ENCODE peak calls at places on chromosomes 2 and 18, in nine cellular contexts. J is dorsolateral prefrontal cortex, H is astrocyte, X is mammary epithelial cell, V is left ventricle myocardium inferior, F is mesendoderm, Z is uterus, K is Panc1, R is SJSA1. I is an unnamed sample. For H3K27me3, the result is how much of the 10 kb centered on the place peaks cover.

GRCh38 chr2:45986509-45986908 is 310.7 kb upstream of the EPAS1 start:
- DNase-seq in K (no peak), V (no peak), J (no peak), F (no peak), X (no peak), R (no peak), H (no peak), Z (no peak), I (no peak)

GRCh38 chr2:145748927-145749326 is 1229.0 kb upstream of the ZEB2 start:
- DNase-seq in V (no peak), Z (no peak), J (no peak), K (no peak), F (no peak), H (no peak), X (no peak), R (no peak), I (no peak)

GRCh38 chr2:241067501-241068135 is 34.5 kb downstream of the MTERF4 start:
- DNase-seq in H (no peak), F (no peak), J (peak), Z (no peak), K (no peak), R (no peak), X (no peak), V (no peak), I (no peak)

GRCh38 chr2:30410217-30410616 is 36.8 kb upstream of the LCLAT1 start:
- DNase-seq in X (peak), Z (no peak), K (no peak), J (no peak), R (peak), V (no peak), H (peak), F (peak), I (peak)

GRCh38 chr2:47437287-47437686 is 34.3 kb downstream of the MSH2 start:
- DNase-seq in J (no peak), R (no peak), Z (no peak), H (peak), F (peak), X (no peak), K (no peak), V (no peak), I (no peak)

GRCh38 chr18:6409933-6410332 is 4.8 kb downstream of the L3MBTL4 start:
- DNase-seq in K (no peak), F (no peak), H (no peak), X (no peak), V (no peak), Z (no peak), J (no peak), R (no peak), I (no peak)

GRCh38 chr2:120683701-120684100 is 52.0 kb upstream of the GLI2 start:
- DNase-seq in V (no peak), F (no peak), H (no peak), Z (no peak), X (no peak), J (no peak), R (no peak), K (no peak), I (no peak)

GRCh38 chr2:185919155-185919554 is 180.6 kb downstream of the FSIP2 start:
- DNase-seq in J (no peak), X (peak), R (no peak), K (no peak), Z (no peak), F (no peak), V (no peak), H (peak), I (no peak)

GRCh38 chr2:216031960-216032689 is 18.8 kb upstream of the MREG start:
- DNase-seq in J (no peak), K (no peak), X (peak), R (peak), Z (no peak), H (peak), F (no peak), V (no peak), I (no peak)

GRCh38 chr2:148300534-148300933 is 279.6 kb downstream of the MBD5 start:
- DNase-seq in K (no peak), H (peak), X (no peak), F (no peak), R (no peak), V (no peak), Z (no peak), J (no peak), I (no peak)

DNA sequence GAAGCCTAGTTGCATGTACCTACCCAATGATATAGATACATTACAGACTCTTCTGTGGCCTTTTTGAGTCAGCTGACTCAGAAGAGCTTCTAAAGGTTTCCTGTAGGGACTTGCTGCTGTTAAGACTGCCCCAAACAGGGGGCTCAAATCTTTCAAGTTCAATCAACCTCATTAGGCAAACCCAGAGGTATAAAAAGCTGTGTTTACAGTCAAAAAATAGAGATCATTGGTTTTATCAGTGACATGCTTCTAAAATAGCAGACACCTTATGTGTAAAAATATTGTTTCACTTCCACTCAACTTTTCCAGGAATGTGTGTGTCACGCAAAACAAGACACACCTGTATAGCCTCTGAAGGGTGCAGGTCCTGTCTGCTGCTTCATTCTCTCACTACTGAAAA is 624.3 kb upstream of the FANCL start:
- DNase-seq in Z (no peak), J (no peak), F (no peak), K (no peak), V (no peak), R (no peak), X (no peak), H (no peak), I (no peak)
- H3K4me3 ChIP-seq in Z (no peak), J (no peak), F (no peak), K (no peak), V (no peak), R (no peak), X (no peak), H (no peak), I (no peak)

GRCh38 chr2:40220177-40220925 is 231.5 kb downstream of the SLC8A1 start:
- DNase-seq in J (no peak), F (no peak), R (no peak), V (peak), X (peak), Z (peak), H (peak), K (no peak), I (no peak)
- H3K27ac ChIP-seq in J (no peak), F (no peak), R (no peak), V (peak), X (no peak), Z (peak), H (no peak), K (no peak), I (no peak)

GRCh38 chr18:22165603-22166069 is 3.8 kb upstream of the GATA6 start:
- DNase-seq in H (no peak), X (no peak), F (no peak), V (no peak), K (no peak), J (no peak), R (no peak), Z (no peak), I (no peak)
- H3K27me3 ChIP-seq in H (half or more), X (half or more), F (under half), V (half or more), K (half or more), J (half or more), R (under half), Z (under half), I (under half)

GRCh38 chr2:3434654-3435053 is 55.2 kb downstream of the TRAPPC12 start:
- DNase-seq in H (no peak), F (no peak), X (no peak), J (no peak), Z (no peak), V (no peak), R (no peak), K (no peak), I (no peak)
- H3K4me3 ChIP-seq in H (no peak), F (no peak), X (no peak), J (no peak), Z (no peak), V (no peak), R (no peak), K (no peak), I (no peak)

GRCh38 chr18:8959551-8960135 is 142.9 kb upstream of the NDUFV2 start:
- DNase-seq in H (no peak), J (no peak), X (no peak), K (no peak), Z (no peak), F (peak), R (no peak), V (no peak), I (no peak)

GRCh38 chr18:8962906-8963635 is 139.4 kb upstream of the NDUFV2 start:
- DNase-seq in F (no peak), X (no peak), J (no peak), Z (no peak), K (no peak), H (no peak), R (no peak), V (no peak), I (no peak)

GRCh38 chr18:8960740-8961657 is 141.5 kb upstream of the NDUFV2 start:
- DNase-seq in X (peak), H (peak), K (peak), Z (no peak), F (no peak), J (no peak), R (no peak), V (no peak), I (no peak)

GRCh38 chr18:8963876-8964275 is 138.6 kb upstream of the NDUFV2 start:
- DNase-seq in Z (no peak), H (peak), V (no peak), X (no peak), R (no peak), J (no peak), K (no peak), F (no peak), I (no peak)

GRCh38 chr18:8962192-8962772 is 140.2 kb upstream of the NDUFV2 start:
- DNase-seq in V (no peak), J (no peak), Z (no peak), K (no peak), F (no peak), X (no peak), R (no peak), H (no peak), I (no peak)
- H3K27ac ChIP-seq in V (no peak), J (no peak), Z (no peak), K (no peak), F (no peak), X (no peak), R (no peak), H (no peak), I (no peak)

GRCh38 chr2:70962211-70962884 is 16.1 kb upstream of the ANKRD53 start:
- DNase-seq in F (no peak), J (no peak), Z (no peak), H (no peak), X (no peak), V (no peak), K (no peak), R (no peak), I (no peak)
- H3K27me3 ChIP-seq in F (under half), J (under half), Z (under half), H (under half), X (under half), V (half or more), K (under half), R (under half), I (under half)

GRCh38 chr18:79485788-79486355 is 90.1 kb downstream of the NFATC1 start:
- DNase-seq in R (peak), J (peak), K (no peak), X (no peak), H (peak), F (no peak), Z (no peak), V (peak), I (no peak)
- H3K4me3 ChIP-seq in R (peak), J (no peak), K (no peak), X (no peak), H (peak), F (no peak), Z (no peak), V (peak), I (no peak)

GRCh38 chr2:1972948-1973347 is 228.6 kb upstream of the PXDN start:
- DNase-seq in F (no peak), V (no peak), Z (no peak), X (no peak), R (no peak), K (no peak), J (no peak), H (peak), I (no peak)

GRCh38 chr2:1972428-1972827 is 228.1 kb upstream of the PXDN start:
- DNase-seq in H (peak), R (no peak), K (no peak), F (peak), V (peak), Z (no peak), J (no peak), X (no peak), I (no peak)

GRCh38 chr2:1975060-1975459 is 230.7 kb upstream of the PXDN start:
- DNase-seq in V (peak), F (no peak), K (no peak), J (no peak), R (no peak), X (no peak), H (peak), Z (no peak), I (no peak)

GRCh38 chr2:1974391-1974790 is 230.1 kb upstream of the PXDN start:
- DNase-seq in F (peak), V (no peak), Z (no peak), J (no peak), X (no peak), R (peak), K (peak), H (peak), I (no peak)

GRCh38 chr2:1973636-1974035 is 229.3 kb upstream of the PXDN start:
- DNase-seq in F (peak), X (no peak), K (no peak), Z (no peak), R (no peak), H (no peak), V (no peak), J (no peak), I (no peak)
- H3K27ac ChIP-seq in F (no peak), X (no peak), K (no peak), Z (no peak), R (no peak), H (peak), V (no peak), J (no peak), I (no peak)

GRCh38 chr18:12307251-12307736 is 747 bp upstream of the TUBB6 start:
- DNase-seq in J (no peak), H (peak), K (no peak), X (peak), R (peak), V (peak), Z (peak), F (peak), I (no peak)
- H3K27me3 ChIP-seq in J (under half), H (under half), K (under half), X (under half), R (under half), V (under half), Z (under half), F (under half), I (under half)

DNA sequence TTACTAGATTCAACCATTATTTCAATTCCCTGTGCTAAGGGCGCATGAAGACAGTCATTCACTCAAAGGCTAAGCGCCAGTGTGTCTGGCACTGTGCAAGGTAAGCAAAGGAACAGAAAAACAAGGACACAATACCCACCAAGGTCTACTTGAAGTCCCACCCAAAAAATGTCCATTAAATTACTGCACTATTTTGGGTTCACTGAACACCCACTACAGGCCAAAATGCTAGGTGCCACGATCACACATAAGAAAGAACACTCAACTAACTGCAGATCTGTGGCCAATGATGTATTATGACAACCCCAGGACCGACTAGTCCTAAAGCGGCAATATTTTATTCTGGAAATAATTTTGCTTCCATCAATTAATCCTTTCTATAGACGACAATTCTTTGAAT is 1.8 kb downstream of the TMEM131 start:
- DNase-seq in K (no peak), H (no peak), R (no peak), J (no peak), X (no peak), Z (no peak), V (no peak), F (no peak), I (no peak)
- H3K4me3 ChIP-seq in K (peak), H (peak), R (peak), J (peak), X (peak), Z (no peak), V (peak), F (no peak), I (peak)

I was measured in DND-41.